ENCODE peak calls at places on chromosomes 13 and 19, in six cellular contexts. G is spleen, V is breast epithelium, F is transverse colon, Z is K562, R is esophagus squamous epithelium. C is an unnamed sample.

GRCh38 chr13:60351326-60351725 is 45.7 kb upstream of the TDRD3 start:
- DNase-seq in G (no peak), V (no peak), F (no peak), Z (no peak), R (no peak), C (no peak)

GRCh38 chr13:41352935-41353801 is 42.1 kb downstream of the NAA16 start:
- DNase-seq in G (no peak), V (no peak), F (no peak), Z (peak; percentile 35), R (no peak), C (no peak)

GRCh38 chr13:66402071-66402470 is 828.1 kb downstream of the PCDH9 start:
- DNase-seq in G (no peak), V (no peak), F (no peak), Z (no peak), R (no peak), C (no peak)

GRCh38 chr19:39098365-39099269 is 14.4 kb downstream of the ACP7 start:
- DNase-seq in G (no peak), V (no peak), F (no peak), Z (no peak), R (no peak), C (no peak)

GRCh38 chr13:23901365-23901764 is 4.1 kb upstream of the C1QTNF9B start:
- DNase-seq in G (no peak), V (no peak), F (no peak), Z (no peak), R (no peak), C (no peak)

GRCh38 chr13:28558567-28558966 is 63.6 kb upstream of the FLT1 start:
- DNase-seq in G (no peak), V (no peak), F (no peak), Z (no peak), R (no peak), C (no peak)

GRCh38 chr19:40619333-40620160 is 18.4 kb downstream of the LTBP4 start:
- DNase-seq in G (no peak), V (no peak), F (no peak), Z (no peak), R (no peak), C (no peak)

GRCh38 chr19:13149628-13150186 is 468 bp downstream of the STX10 start:
- DNase-seq in G (peak; percentile 94), V (no peak), F (peak; percentile 68), Z (no peak), R (no peak), C (no peak)

GRCh38 chr19:18104793-18105131 is 7.2 kb downstream of the MAST3 start:
- DNase-seq in G (no peak), V (no peak), F (no peak), Z (no peak), R (no peak), C (no peak)

GRCh38 chr19:7848779-7849457 is 18.9 kb downstream of the EVI5L start:
- DNase-seq in G (no peak), V (no peak), F (peak; percentile 6), Z (no peak), R (no peak), C (no peak)

GRCh38 chr13:69274231-69274630 is 833.4 kb upstream of the ATXN8OS start:
- DNase-seq in G (no peak), V (no peak), F (no peak), Z (no peak), R (no peak), C (no peak)

GRCh38 chr13:79647518-79647917 is 166.6 kb downstream of the NDFIP2 start:
- DNase-seq in G (no peak), V (no peak), F (no peak), Z (no peak), R (no peak), C (no peak)

GRCh38 chr19:16969127-16969526 is 57.5 kb downstream of the CPAMD8 start:
- DNase-seq in G (no peak), V (peak; percentile 9), F (no peak), Z (peak; percentile 37), R (no peak), C (no peak)

GRCh38 chr13:93260591-93260990 is 34.0 kb downstream of the GPC6 start:
- DNase-seq in G (no peak), V (no peak), F (no peak), Z (no peak), R (no peak), C (no peak)

GRCh38 chr13:21402586-21403307 is 56.4 kb downstream of the ZDHHC20 start:
- DNase-seq in G (no peak), V (no peak), F (no peak), Z (no peak), R (no peak), C (no peak)

GRCh38 chr19:41218249-41218614 is 791 bp upstream of the AXL start:
- DNase-seq in G (no peak), V (no peak), F (no peak), Z (no peak), R (no peak), C (no peak)

GRCh38 chr19:3013261-3013725 is 15.8 kb downstream of the TLE2 start:
- DNase-seq in G (no peak), V (no peak), F (no peak), Z (no peak), R (no peak), C (no peak)

GRCh38 chr19:3014135-3014534 is 14.9 kb downstream of the TLE2 start:
- DNase-seq in G (no peak), V (no peak), F (no peak), Z (no peak), R (no peak), C (no peak)

GRCh38 chr19:3017923-3018322 is 11.2 kb downstream of the TLE2 start:
- DNase-seq in G (no peak), V (no peak), F (no peak), Z (no peak), R (no peak), C (no peak)

GRCh38 chr19:3012522-3013260 is 16.4 kb downstream of the TLE2 start:
- DNase-seq in G (no peak), V (no peak), F (no peak), Z (peak; percentile 44), R (no peak), C (no peak)

DNA sequence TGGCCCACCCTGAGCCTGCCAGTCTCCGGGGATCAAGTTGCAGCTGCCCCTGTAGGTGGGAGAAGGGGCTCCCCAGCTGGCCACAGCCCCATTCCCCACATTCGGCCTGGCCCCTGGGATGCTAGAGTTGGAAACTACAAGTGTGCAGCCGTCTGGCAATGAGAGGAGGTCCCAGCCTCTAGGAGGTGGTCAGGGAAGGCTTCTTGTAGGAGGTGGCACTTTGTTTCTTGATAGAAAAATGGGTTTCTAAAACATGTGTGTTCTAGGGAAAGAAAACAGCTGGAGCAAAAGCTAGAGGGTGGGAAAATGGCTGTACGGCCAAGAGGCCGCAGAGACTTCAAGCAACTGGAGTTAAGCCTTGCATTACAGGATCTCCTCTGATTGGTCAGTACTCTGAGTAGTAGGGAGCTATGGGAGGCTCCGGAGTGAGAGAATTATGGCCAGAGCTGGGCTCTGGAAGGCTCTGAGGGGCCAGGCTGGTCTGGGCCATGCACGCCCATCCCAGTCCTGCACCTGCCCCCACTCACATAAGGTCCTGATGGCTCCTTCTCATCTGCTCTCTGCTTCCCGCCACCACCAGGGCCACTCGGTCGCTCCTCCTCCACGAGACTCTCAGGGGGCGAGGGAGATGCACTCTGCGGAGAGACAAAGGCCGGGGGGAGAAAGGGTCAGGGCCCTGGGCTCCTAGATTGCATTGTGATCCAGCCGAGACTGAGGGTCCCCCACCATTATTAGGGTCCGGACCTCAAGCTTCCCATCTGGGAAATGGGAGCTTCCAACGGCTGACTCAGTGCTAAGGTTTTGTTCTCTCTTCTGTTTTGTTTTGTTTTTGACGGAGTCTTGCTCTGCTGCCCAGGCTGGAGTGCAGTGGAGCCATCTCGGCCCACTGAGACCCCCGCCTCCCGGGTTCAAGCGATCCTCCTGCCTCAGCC is 13.7 kb downstream of the TLE2 start:
- DNase-seq in G (no peak), V (no peak), F (no peak), Z (no peak), R (no peak), C (no peak)
- TF ChIP-seq POLR2A in G (no peak), V (no peak), F (no peak), Z (no peak), R (no peak), C (no peak)

GRCh38 chr19:15431396-15432017 is 12.7 kb upstream of the AKAP8L start:
- DNase-seq in G (peak; percentile 67), V (no peak), F (no peak), Z (no peak), R (no peak), C (no peak)
- H3K4me1 ChIP-seq in G (peaks cover 63% of the 10 kb centered on the region), V (peaks cover 9% of the 10 kb centered on the region), F (peaks cover 16% of the 10 kb centered on the region), Z (peaks cover 50% of the 10 kb centered on the region), R (peaks cover 53% of the 10 kb centered on the region), C (peaks cover 43% of the 10 kb centered on the region)

DNA sequence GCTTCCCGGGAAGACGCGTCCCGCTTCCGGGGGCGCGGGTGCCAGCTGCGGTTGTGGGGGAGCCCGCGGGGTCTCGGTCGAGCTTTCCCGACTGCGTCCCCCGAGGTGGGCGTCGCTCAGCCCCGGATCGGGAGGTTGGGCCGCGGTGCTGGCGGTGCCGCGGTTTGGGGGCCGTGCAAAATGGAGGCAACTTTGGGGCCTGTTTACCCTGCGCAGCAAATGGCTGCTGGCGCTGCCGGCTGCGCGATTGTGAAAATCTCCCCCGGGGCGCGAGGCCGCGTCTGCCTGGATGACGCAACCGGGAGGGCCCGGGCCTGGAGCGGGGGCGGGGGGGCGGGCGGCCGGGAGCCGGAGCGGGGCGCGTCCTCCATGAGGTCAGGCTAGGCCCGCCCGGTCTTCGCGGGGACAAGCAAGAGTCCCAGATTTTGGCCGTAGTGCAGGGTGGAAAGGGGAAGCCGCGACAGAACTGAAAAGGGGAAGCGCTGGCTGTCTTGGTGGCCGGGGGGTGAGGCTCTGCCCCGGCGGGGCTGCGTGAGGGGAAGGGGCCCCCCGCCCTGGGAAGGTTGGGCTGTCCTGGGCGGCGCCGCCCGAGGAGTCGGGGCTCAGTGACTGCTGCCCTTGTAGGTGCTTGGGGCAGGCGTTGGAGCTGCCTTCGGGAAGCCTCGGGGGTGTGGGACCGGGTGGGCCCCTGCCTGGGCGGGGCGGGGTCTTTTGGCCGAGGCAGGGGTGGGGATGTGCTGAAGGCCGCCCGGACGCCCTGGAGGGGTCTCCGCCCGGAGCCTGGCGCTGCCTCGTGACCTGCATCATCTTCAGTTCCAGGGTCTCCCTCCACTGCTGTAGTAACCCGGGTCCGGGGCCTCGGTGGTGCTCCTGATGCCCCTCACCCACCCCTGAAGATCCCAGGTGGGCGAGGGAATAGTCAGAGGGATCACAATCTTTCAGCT is 11.1 kb downstream of the PEAK3 start:
- DNase-seq in G (peak; percentile 96), V (peak; percentile 86), F (peak; percentile 83), Z (peak; percentile 84), R (peak; percentile 58), C (no peak)
- TF ChIP-seq POLR2A in G (no peak), V (no peak), F (peak; percentile 81), Z (peak; percentile 41), R (peak; percentile 80), C (no peak)

DNA sequence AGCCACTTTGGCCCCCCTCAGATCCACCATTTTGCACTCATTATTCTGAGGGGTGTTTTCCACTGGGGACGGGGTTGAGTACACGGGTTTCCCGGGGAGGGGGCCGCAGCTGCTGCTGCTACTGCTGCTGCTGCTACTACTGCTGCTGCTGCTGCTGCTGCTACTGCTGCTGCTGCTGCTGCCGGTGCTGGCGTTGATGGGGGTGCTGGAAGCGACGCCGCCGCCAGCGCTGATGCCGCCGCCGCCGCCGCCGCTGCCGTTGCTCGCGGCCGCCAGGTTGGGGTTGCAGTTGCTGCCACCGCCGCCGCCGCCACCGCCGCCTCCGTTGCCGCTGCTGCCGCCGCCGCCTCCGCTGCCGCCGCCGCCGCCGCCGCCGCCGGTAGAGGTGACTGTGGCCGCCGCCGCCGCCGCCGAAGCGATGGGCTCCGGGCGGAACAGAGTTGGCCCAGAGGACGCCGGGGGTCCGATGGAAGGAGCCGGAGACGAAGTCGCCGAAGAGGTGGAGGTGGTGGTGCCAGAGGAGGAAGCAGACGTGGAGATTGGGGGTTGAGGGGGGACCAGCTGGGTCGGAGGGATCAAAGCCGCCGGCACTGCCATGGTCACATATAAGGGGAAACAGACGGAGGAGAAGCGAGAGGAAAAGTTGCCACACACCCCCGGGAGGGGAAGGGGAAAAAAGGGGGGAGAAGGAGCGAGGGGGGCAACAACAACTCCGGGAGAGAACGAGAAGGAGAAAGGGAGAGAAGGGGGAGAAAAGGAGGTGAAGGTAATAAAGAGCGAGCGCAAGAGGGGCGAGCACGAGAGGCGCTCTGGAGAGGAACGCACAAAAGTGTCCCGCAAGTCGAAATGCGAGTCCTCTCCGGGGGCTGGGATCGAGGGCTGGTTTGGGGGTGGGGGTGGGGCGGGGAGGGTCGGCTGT is 572 bp downstream of the DACH1 start:
- DNase-seq in G (peak; percentile 88), V (peak; percentile 51), F (peak; percentile 24), Z (no peak), R (no peak), C (no peak)
- H3K4me1 ChIP-seq in G (peaks cover 62% of the 10 kb centered on the region), V (no peaks in the 10 kb centered on the region), F (peaks cover 4% of the 10 kb centered on the region), Z (peaks cover 8% of the 10 kb centered on the region), R (peaks cover 33% of the 10 kb centered on the region), C (peaks cover 5% of the 10 kb centered on the region)